ENCODE peak calls at places on chromosome 5, in ten cellular contexts. One of them, this sample, is unnamed.

GRCh38 chr5:81303563-81303962 is 2.2 kb downstream of the ZCCHC9 start:
- DNase-seq in heart right ventricle: no peak
- DNase-seq in skeletal muscle cell: no peak
- DNase-seq in adrenal gland: no peak
- DNase-seq in fibroblast of the aortic adventitia: peak
- DNase-seq in left ventricle myocardium inferior: no peak
- DNase-seq in CD8-positive, alpha-beta T cell: no peak
- DNase-seq in BJ: no peak
- DNase-seq in astrocyte of the spinal cord: peak
- DNase-seq in tibial artery: no peak
- DNase-seq in this sample: no peak

GRCh38 chr5:53738105-53738504 is 177.7 kb downstream of the NDUFS4 start:
- DNase-seq in heart right ventricle: no peak
- DNase-seq in skeletal muscle cell: no peak
- DNase-seq in adrenal gland: no peak
- DNase-seq in fibroblast of the aortic adventitia: no peak
- DNase-seq in left ventricle myocardium inferior: no peak
- DNase-seq in CD8-positive, alpha-beta T cell: no peak
- DNase-seq in BJ: no peak
- DNase-seq in astrocyte of the spinal cord: no peak
- DNase-seq in tibial artery: no peak
- DNase-seq in this sample: no peak

GRCh38 chr5:33317271-33317670 is 123.5 kb upstream of the TARS1 start:
- DNase-seq in heart right ventricle: no peak
- DNase-seq in skeletal muscle cell: peak
- DNase-seq in adrenal gland: no peak
- DNase-seq in fibroblast of the aortic adventitia: peak
- DNase-seq in left ventricle myocardium inferior: no peak
- DNase-seq in CD8-positive, alpha-beta T cell: no peak
- DNase-seq in BJ: no peak
- DNase-seq in astrocyte of the spinal cord: peak
- DNase-seq in tibial artery: no peak
- DNase-seq in this sample: no peak

GRCh38 chr5:172548311-172548731 is 92.7 kb upstream of the NEURL1B start:
- DNase-seq in heart right ventricle: no peak
- DNase-seq in skeletal muscle cell: no peak
- DNase-seq in adrenal gland: no peak
- DNase-seq in fibroblast of the aortic adventitia: no peak
- DNase-seq in left ventricle myocardium inferior: no peak
- DNase-seq in CD8-positive, alpha-beta T cell: no peak
- DNase-seq in BJ: no peak
- DNase-seq in astrocyte of the spinal cord: no peak
- DNase-seq in tibial artery: no peak
- DNase-seq in this sample: no peak

GRCh38 chr5:83562817-83563557 is 91.4 kb downstream of the VCAN start:
- DNase-seq in heart right ventricle: no peak
- DNase-seq in skeletal muscle cell: peak
- DNase-seq in adrenal gland: no peak
- DNase-seq in fibroblast of the aortic adventitia: peak
- DNase-seq in left ventricle myocardium inferior: no peak
- DNase-seq in CD8-positive, alpha-beta T cell: no peak
- DNase-seq in BJ: no peak
- DNase-seq in astrocyte of the spinal cord: no peak
- DNase-seq in tibial artery: no peak
- DNase-seq in this sample: no peak

GRCh38 chr5:16673241-16673998 is 56.6 kb upstream of the RETREG1 start:
- DNase-seq in heart right ventricle: no peak
- DNase-seq in skeletal muscle cell: no peak
- DNase-seq in adrenal gland: no peak
- DNase-seq in fibroblast of the aortic adventitia: no peak
- DNase-seq in left ventricle myocardium inferior: no peak
- DNase-seq in CD8-positive, alpha-beta T cell: peak
- DNase-seq in BJ: no peak
- DNase-seq in astrocyte of the spinal cord: peak
- DNase-seq in tibial artery: no peak
- DNase-seq in this sample: peak

GRCh38 chr5:9069650-9070049 is 476.2 kb downstream of the SEMA5A start:
- DNase-seq in heart right ventricle: no peak
- DNase-seq in skeletal muscle cell: peak
- DNase-seq in adrenal gland: no peak
- DNase-seq in fibroblast of the aortic adventitia: no peak
- DNase-seq in left ventricle myocardium inferior: no peak
- DNase-seq in CD8-positive, alpha-beta T cell: no peak
- DNase-seq in BJ: peak
- DNase-seq in astrocyte of the spinal cord: no peak
- DNase-seq in tibial artery: no peak
- DNase-seq in this sample: no peak

GRCh38 chr5:55222061-55222818 is 4.9 kb downstream of the MCIDAS start:
- DNase-seq in heart right ventricle: no peak
- DNase-seq in skeletal muscle cell: no peak
- DNase-seq in adrenal gland: no peak
- DNase-seq in fibroblast of the aortic adventitia: no peak
- DNase-seq in left ventricle myocardium inferior: no peak
- DNase-seq in CD8-positive, alpha-beta T cell: no peak
- DNase-seq in BJ: no peak
- DNase-seq in astrocyte of the spinal cord: no peak
- DNase-seq in tibial artery: no peak
- DNase-seq in this sample: no peak

GRCh38 chr5:72597456-72597948 is 90.3 kb upstream of the ZNF366 start:
- DNase-seq in heart right ventricle: peak
- DNase-seq in skeletal muscle cell: peak
- DNase-seq in adrenal gland: peak
- DNase-seq in fibroblast of the aortic adventitia: peak
- DNase-seq in left ventricle myocardium inferior: no peak
- DNase-seq in CD8-positive, alpha-beta T cell: no peak
- DNase-seq in BJ: no peak
- DNase-seq in astrocyte of the spinal cord: peak
- DNase-seq in tibial artery: no peak
- DNase-seq in this sample: no peak

GRCh38 chr5:109105631-109106267 is 304.0 kb downstream of the PJA2 start:
- DNase-seq in heart right ventricle: peak
- DNase-seq in skeletal muscle cell: peak
- DNase-seq in adrenal gland: no peak
- DNase-seq in fibroblast of the aortic adventitia: peak
- DNase-seq in left ventricle myocardium inferior: no peak
- DNase-seq in CD8-positive, alpha-beta T cell: no peak
- DNase-seq in BJ: peak
- DNase-seq in astrocyte of the spinal cord: peak
- DNase-seq in tibial artery: no peak
- DNase-seq in this sample: no peak

GRCh38 chr5:168300377-168301182 is 9.1 kb downstream of the WWC1 start:
- DNase-seq in heart right ventricle: no peak
- DNase-seq in skeletal muscle cell: peak
- DNase-seq in adrenal gland: no peak
- DNase-seq in fibroblast of the aortic adventitia: no peak
- DNase-seq in left ventricle myocardium inferior: no peak
- DNase-seq in CD8-positive, alpha-beta T cell: no peak
- DNase-seq in BJ: no peak
- DNase-seq in astrocyte of the spinal cord: no peak
- DNase-seq in tibial artery: no peak
- DNase-seq in this sample: no peak
- H3K4me3 ChIP-seq in heart right ventricle: no peak
- H3K4me3 ChIP-seq in skeletal muscle cell: no peak
- H3K4me3 ChIP-seq in adrenal gland: no peak
- H3K4me3 ChIP-seq in fibroblast of the aortic adventitia: no peak
- H3K4me3 ChIP-seq in left ventricle myocardium inferior: no peak
- H3K4me3 ChIP-seq in CD8-positive, alpha-beta T cell: no peak
- H3K4me3 ChIP-seq in BJ: no peak
- H3K4me3 ChIP-seq in astrocyte of the spinal cord: no peak
- H3K4me3 ChIP-seq in tibial artery: no peak
- H3K4me3 ChIP-seq in this sample: no peak

GRCh38 chr5:143134900-143135299 is 268.6 kb downstream of the NR3C1 start:
- DNase-seq in heart right ventricle: no peak
- DNase-seq in skeletal muscle cell: no peak
- DNase-seq in adrenal gland: no peak
- DNase-seq in fibroblast of the aortic adventitia: no peak
- DNase-seq in left ventricle myocardium inferior: no peak
- DNase-seq in CD8-positive, alpha-beta T cell: no peak
- DNase-seq in BJ: no peak
- DNase-seq in astrocyte of the spinal cord: no peak
- DNase-seq in tibial artery: no peak
- DNase-seq in this sample: no peak

GRCh38 chr5:143138839-143139238 is 264.6 kb downstream of the NR3C1 start:
- DNase-seq in heart right ventricle: no peak
- DNase-seq in skeletal muscle cell: no peak
- DNase-seq in adrenal gland: no peak
- DNase-seq in fibroblast of the aortic adventitia: no peak
- DNase-seq in left ventricle myocardium inferior: no peak
- DNase-seq in CD8-positive, alpha-beta T cell: no peak
- DNase-seq in BJ: no peak
- DNase-seq in astrocyte of the spinal cord: no peak
- DNase-seq in tibial artery: no peak
- DNase-seq in this sample: no peak

GRCh38 chr5:143134269-143134668 is 269.2 kb downstream of the NR3C1 start:
- DNase-seq in heart right ventricle: no peak
- DNase-seq in skeletal muscle cell: no peak
- DNase-seq in adrenal gland: no peak
- DNase-seq in fibroblast of the aortic adventitia: no peak
- DNase-seq in left ventricle myocardium inferior: no peak
- DNase-seq in CD8-positive, alpha-beta T cell: no peak
- DNase-seq in BJ: no peak
- DNase-seq in astrocyte of the spinal cord: peak
- DNase-seq in tibial artery: no peak
- DNase-seq in this sample: no peak

GRCh38 chr5:143133721-143134120 is 269.8 kb downstream of the NR3C1 start:
- DNase-seq in heart right ventricle: no peak
- DNase-seq in skeletal muscle cell: peak
- DNase-seq in adrenal gland: no peak
- DNase-seq in fibroblast of the aortic adventitia: peak
- DNase-seq in left ventricle myocardium inferior: no peak
- DNase-seq in CD8-positive, alpha-beta T cell: no peak
- DNase-seq in BJ: no peak
- DNase-seq in astrocyte of the spinal cord: no peak
- DNase-seq in tibial artery: no peak
- DNase-seq in this sample: no peak

GRCh38 chr5:143135832-143136551 is 267.5 kb downstream of the NR3C1 start:
- DNase-seq in heart right ventricle: no peak
- DNase-seq in skeletal muscle cell: no peak
- DNase-seq in adrenal gland: no peak
- DNase-seq in fibroblast of the aortic adventitia: no peak
- DNase-seq in left ventricle myocardium inferior: peak
- DNase-seq in CD8-positive, alpha-beta T cell: no peak
- DNase-seq in BJ: no peak
- DNase-seq in astrocyte of the spinal cord: no peak
- DNase-seq in tibial artery: no peak
- DNase-seq in this sample: no peak
- H3K4me3 ChIP-seq in heart right ventricle: no peak
- H3K4me3 ChIP-seq in skeletal muscle cell: no peak
- H3K4me3 ChIP-seq in adrenal gland: no peak
- H3K4me3 ChIP-seq in fibroblast of the aortic adventitia: no peak
- H3K4me3 ChIP-seq in left ventricle myocardium inferior: no peak
- H3K4me3 ChIP-seq in CD8-positive, alpha-beta T cell: no peak
- H3K4me3 ChIP-seq in BJ: no peak
- H3K4me3 ChIP-seq in astrocyte of the spinal cord: no peak
- H3K4me3 ChIP-seq in tibial artery: no peak
- H3K4me3 ChIP-seq in this sample: no peak

GRCh38 chr5:2704111-2704510 is 47.4 kb downstream of the IRX2 start:
- DNase-seq in heart right ventricle: no peak
- DNase-seq in skeletal muscle cell: no peak
- DNase-seq in adrenal gland: no peak
- DNase-seq in fibroblast of the aortic adventitia: no peak
- DNase-seq in left ventricle myocardium inferior: no peak
- DNase-seq in CD8-positive, alpha-beta T cell: no peak
- DNase-seq in BJ: no peak
- DNase-seq in astrocyte of the spinal cord: no peak
- DNase-seq in tibial artery: no peak
- DNase-seq in this sample: no peak
- H3K4me3 ChIP-seq in heart right ventricle: no peak
- H3K4me3 ChIP-seq in skeletal muscle cell: no peak
- H3K4me3 ChIP-seq in adrenal gland: no peak
- H3K4me3 ChIP-seq in fibroblast of the aortic adventitia: no peak
- H3K4me3 ChIP-seq in left ventricle myocardium inferior: no peak
- H3K4me3 ChIP-seq in CD8-positive, alpha-beta T cell: no peak
- H3K4me3 ChIP-seq in BJ: no peak
- H3K4me3 ChIP-seq in astrocyte of the spinal cord: no peak
- H3K4me3 ChIP-seq in tibial artery: no peak
- H3K4me3 ChIP-seq in this sample: no peak

GRCh38 chr5:164375051-164375450 is 869.6 kb downstream of the MAT2B start:
- DNase-seq in heart right ventricle: no peak
- DNase-seq in skeletal muscle cell: no peak
- DNase-seq in adrenal gland: no peak
- DNase-seq in fibroblast of the aortic adventitia: peak
- DNase-seq in left ventricle myocardium inferior: no peak
- DNase-seq in CD8-positive, alpha-beta T cell: no peak
- DNase-seq in BJ: no peak
- DNase-seq in astrocyte of the spinal cord: peak
- DNase-seq in tibial artery: no peak
- DNase-seq in this sample: no peak
- H3K4me3 ChIP-seq in heart right ventricle: no peak
- H3K4me3 ChIP-seq in skeletal muscle cell: no peak
- H3K4me3 ChIP-seq in adrenal gland: no peak
- H3K4me3 ChIP-seq in fibroblast of the aortic adventitia: no peak
- H3K4me3 ChIP-seq in left ventricle myocardium inferior: no peak
- H3K4me3 ChIP-seq in CD8-positive, alpha-beta T cell: no peak
- H3K4me3 ChIP-seq in BJ: no peak
- H3K4me3 ChIP-seq in astrocyte of the spinal cord: no peak
- H3K4me3 ChIP-seq in tibial artery: no peak
- H3K4me3 ChIP-seq in this sample: no peak

DNA sequence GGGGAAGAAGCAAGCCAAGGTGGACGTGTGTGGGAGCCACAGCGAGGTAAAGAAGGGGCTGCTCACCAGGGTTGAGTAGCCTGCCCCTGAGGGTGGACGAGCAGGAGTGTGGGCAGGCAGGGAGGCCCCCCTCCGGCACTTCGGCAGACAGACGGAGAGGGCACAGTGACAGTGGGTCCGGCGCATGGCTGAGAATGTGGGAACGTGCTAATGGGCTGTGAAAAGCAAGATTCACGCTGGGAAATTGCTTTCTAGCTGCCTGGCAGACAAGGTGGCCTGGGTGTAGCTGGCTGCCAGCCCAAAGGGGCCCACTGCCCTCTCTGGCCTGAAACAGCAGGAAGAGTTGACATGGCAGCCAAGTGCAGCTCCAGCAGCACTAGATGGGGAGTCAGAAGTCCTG is 10.0 kb downstream of the CAMK2A start:
- DNase-seq in heart right ventricle: no peak
- DNase-seq in skeletal muscle cell: no peak
- DNase-seq in adrenal gland: no peak
- DNase-seq in fibroblast of the aortic adventitia: no peak
- DNase-seq in left ventricle myocardium inferior: no peak
- DNase-seq in CD8-positive, alpha-beta T cell: no peak
- DNase-seq in BJ: no peak
- DNase-seq in astrocyte of the spinal cord: no peak
- DNase-seq in tibial artery: no peak
- DNase-seq in this sample: no peak
- H3K4me3 ChIP-seq in heart right ventricle: no peak
- H3K4me3 ChIP-seq in skeletal muscle cell: no peak
- H3K4me3 ChIP-seq in adrenal gland: no peak
- H3K4me3 ChIP-seq in fibroblast of the aortic adventitia: no peak
- H3K4me3 ChIP-seq in left ventricle myocardium inferior: no peak
- H3K4me3 ChIP-seq in CD8-positive, alpha-beta T cell: no peak
- H3K4me3 ChIP-seq in BJ: no peak
- H3K4me3 ChIP-seq in astrocyte of the spinal cord: no peak
- H3K4me3 ChIP-seq in tibial artery: no peak
- H3K4me3 ChIP-seq in this sample: no peak

GRCh38 chr5:77629553-77630245 is 8.8 kb downstream of the OTP start:
- DNase-seq in heart right ventricle: no peak
- DNase-seq in skeletal muscle cell: no peak
- DNase-seq in adrenal gland: no peak
- DNase-seq in fibroblast of the aortic adventitia: no peak
- DNase-seq in left ventricle myocardium inferior: no peak
- DNase-seq in CD8-positive, alpha-beta T cell: no peak
- DNase-seq in BJ: no peak
- DNase-seq in astrocyte of the spinal cord: no peak
- DNase-seq in tibial artery: no peak
- DNase-seq in this sample: no peak
- H3K4me3 ChIP-seq in heart right ventricle: peak
- H3K4me3 ChIP-seq in skeletal muscle cell: peak
- H3K4me3 ChIP-seq in adrenal gland: no peak
- H3K4me3 ChIP-seq in fibroblast of the aortic adventitia: no peak
- H3K4me3 ChIP-seq in left ventricle myocardium inferior: peak
- H3K4me3 ChIP-seq in CD8-positive, alpha-beta T cell: no peak
- H3K4me3 ChIP-seq in BJ: peak
- H3K4me3 ChIP-seq in astrocyte of the spinal cord: no peak
- H3K4me3 ChIP-seq in tibial artery: peak
- H3K4me3 ChIP-seq in this sample: peak

GRCh38 chr5:175773534-175774070 is 97.8 kb upstream of the CPLX2 start:
- DNase-seq in heart right ventricle: no peak
- DNase-seq in skeletal muscle cell: no peak
- DNase-seq in adrenal gland: no peak
- DNase-seq in fibroblast of the aortic adventitia: no peak
- DNase-seq in left ventricle myocardium inferior: no peak
- DNase-seq in CD8-positive, alpha-beta T cell: no peak
- DNase-seq in BJ: no peak
- DNase-seq in astrocyte of the spinal cord: no peak
- DNase-seq in tibial artery: no peak
- DNase-seq in this sample: no peak
- H3K4me3 ChIP-seq in heart right ventricle: no peak
- H3K4me3 ChIP-seq in skeletal muscle cell: no peak
- H3K4me3 ChIP-seq in adrenal gland: no peak
- H3K4me3 ChIP-seq in fibroblast of the aortic adventitia: no peak
- H3K4me3 ChIP-seq in left ventricle myocardium inferior: peak
- H3K4me3 ChIP-seq in CD8-positive, alpha-beta T cell: no peak
- H3K4me3 ChIP-seq in BJ: no peak
- H3K4me3 ChIP-seq in astrocyte of the spinal cord: no peak
- H3K4me3 ChIP-seq in tibial artery: no peak
- H3K4me3 ChIP-seq in this sample: no peak